ENCODE peak calls at places on chromosomes 2 and 18, in four cellular contexts. One of them, this sample, is unnamed.
A peak's percentile ranks its signal among the peaks of the same experiment; 100 is the strongest.

GRCh38 chr18:3511980-3512379 is 62.0 kb downstream of the TGIF1 start:
- DNase-seq in endothelial cell: no peak
- DNase-seq in progenitor cell of endocrine pancreas: no peak
- DNase-seq in MCF 10A: peak; percentile 78
- DNase-seq in this sample: no peak

GRCh38 chr2:204871246-204871953 is 326.1 kb downstream of the PARD3B start:
- DNase-seq in MCF 10A: peak; percentile 47
- DNase-seq in endothelial cell: no peak
- DNase-seq in progenitor cell of endocrine pancreas: no peak
- DNase-seq in this sample: no peak

GRCh38 chr2:221915926-221916325 is 343.8 kb upstream of the EPHA4 start:
- DNase-seq in progenitor cell of endocrine pancreas: no peak
- DNase-seq in MCF 10A: no peak
- DNase-seq in endothelial cell: peak; percentile 5
- DNase-seq in this sample: no peak

GRCh38 chr2:223820549-223820948 is 16.8 kb downstream of the AP1S3 start:
- DNase-seq in MCF 10A: no peak
- DNase-seq in progenitor cell of endocrine pancreas: no peak
- DNase-seq in endothelial cell: no peak
- DNase-seq in this sample: no peak

GRCh38 chr2:182115258-182115657 is 129.6 kb downstream of the PPP1R1C start:
- DNase-seq in progenitor cell of endocrine pancreas: no peak
- DNase-seq in endothelial cell: no peak
- DNase-seq in MCF 10A: no peak
- DNase-seq in this sample: no peak

GRCh38 chr2:151097118-151097517 is 164.5 kb downstream of the RBM43 start:
- DNase-seq in progenitor cell of endocrine pancreas: no peak
- DNase-seq in MCF 10A: no peak
- DNase-seq in endothelial cell: no peak
- DNase-seq in this sample: no peak

GRCh38 chr18:54125429-54125828 is 99.0 kb downstream of the MBD2 start:
- DNase-seq in progenitor cell of endocrine pancreas: no peak
- DNase-seq in endothelial cell: no peak
- DNase-seq in MCF 10A: no peak
- DNase-seq in this sample: no peak

GRCh38 chr2:126802316-126802715 is 96.4 kb upstream of the TEX51 start:
- DNase-seq in endothelial cell: no peak
- DNase-seq in progenitor cell of endocrine pancreas: no peak
- DNase-seq in MCF 10A: no peak
- DNase-seq in this sample: no peak

GRCh38 chr2:68577183-68577582 is 66.2 kb upstream of the PROKR1 start:
- DNase-seq in progenitor cell of endocrine pancreas: no peak
- DNase-seq in MCF 10A: no peak
- DNase-seq in endothelial cell: no peak
- DNase-seq in this sample: no peak

GRCh38 chr2:241219856-241220356 is 31.4 kb downstream of the ANO7 start:
- DNase-seq in progenitor cell of endocrine pancreas: no peak
- DNase-seq in endothelial cell: no peak
- DNase-seq in MCF 10A: no peak
- DNase-seq in this sample: no peak

GRCh38 chr2:239765076-239765845 is 259.9 kb downstream of the NDUFA10 start:
- DNase-seq in MCF 10A: no peak
- DNase-seq in endothelial cell: no peak
- DNase-seq in progenitor cell of endocrine pancreas: no peak
- DNase-seq in this sample: no peak

GRCh38 chr2:233399306-233400225 is 45.3 kb downstream of the DGKD start:
- DNase-seq in endothelial cell: no peak
- DNase-seq in MCF 10A: no peak
- DNase-seq in progenitor cell of endocrine pancreas: no peak
- DNase-seq in this sample: no peak

GRCh38 chr18:76977681-76978234 is 154.8 kb downstream of the MBP start:
- DNase-seq in progenitor cell of endocrine pancreas: no peak
- DNase-seq in MCF 10A: no peak
- DNase-seq in endothelial cell: no peak
- DNase-seq in this sample: no peak

GRCh38 chr2:137937778-137938177 is 26.5 kb upstream of the HNMT start:
- DNase-seq in endothelial cell: no peak
- DNase-seq in MCF 10A: no peak
- DNase-seq in progenitor cell of endocrine pancreas: no peak
- DNase-seq in this sample: no peak

GRCh38 chr2:200417389-200417788 is 92.5 kb downstream of the KCTD18 start:
- DNase-seq in progenitor cell of endocrine pancreas: no peak
- DNase-seq in endothelial cell: no peak
- DNase-seq in MCF 10A: no peak
- DNase-seq in this sample: no peak

GRCh38 chr2:137847443-137847842 is 116.8 kb upstream of the HNMT start:
- DNase-seq in endothelial cell: no peak
- DNase-seq in progenitor cell of endocrine pancreas: no peak
- DNase-seq in MCF 10A: no peak
- DNase-seq in this sample: no peak

GRCh38 chr2:44572196-44572900 is 210.6 kb downstream of the CAMKMT start:
- DNase-seq in MCF 10A: peak; percentile 56
- DNase-seq in progenitor cell of endocrine pancreas: no peak
- DNase-seq in endothelial cell: no peak
- DNase-seq in this sample: no peak

GRCh38 chr2:205216092-205216491 is 466.2 kb upstream of the NRP2 start:
- DNase-seq in progenitor cell of endocrine pancreas: no peak
- DNase-seq in endothelial cell: no peak
- DNase-seq in MCF 10A: no peak
- DNase-seq in this sample: no peak

GRCh38 chr2:162301151-162301804 is 17.2 kb downstream of the IFIH1 start:
- DNase-seq in endothelial cell: peak; percentile 43
- DNase-seq in MCF 10A: peak; percentile 76
- DNase-seq in progenitor cell of endocrine pancreas: no peak
- DNase-seq in this sample: peak; percentile 48

GRCh38 chr2:191710411-191710900 is 32.5 kb downstream of the NABP1 start:
- DNase-seq in MCF 10A: peak; percentile 46
- DNase-seq in endothelial cell: no peak
- DNase-seq in progenitor cell of endocrine pancreas: no peak
- DNase-seq in this sample: no peak

GRCh38 chr2:25129901-25130520 is 38.4 kb downstream of the POMC start:
- DNase-seq in endothelial cell: no peak
- DNase-seq in progenitor cell of endocrine pancreas: no peak
- DNase-seq in MCF 10A: no peak
- DNase-seq in this sample: no peak

GRCh38 chr2:8303322-8303832 is 378.5 kb upstream of the ID2 start:
- DNase-seq in MCF 10A: no peak
- DNase-seq in progenitor cell of endocrine pancreas: no peak
- DNase-seq in endothelial cell: no peak
- DNase-seq in this sample: peak; percentile 86

GRCh38 chr2:140589273-140589672 is 1541.5 kb downstream of the LRP1B start:
- DNase-seq in endothelial cell: no peak
- DNase-seq in progenitor cell of endocrine pancreas: no peak
- DNase-seq in MCF 10A: no peak
- DNase-seq in this sample: no peak

GRCh38 chr2:54239427-54239826 is 16.6 kb downstream of the TSPYL6 start:
- DNase-seq in progenitor cell of endocrine pancreas: no peak
- DNase-seq in endothelial cell: no peak
- DNase-seq in MCF 10A: peak; percentile 28
- DNase-seq in this sample: no peak

GRCh38 chr2:40343904-40344303 is 108.0 kb downstream of the SLC8A1 start:
- DNase-seq in progenitor cell of endocrine pancreas: no peak
- DNase-seq in endothelial cell: no peak
- DNase-seq in MCF 10A: peak; percentile 11
- DNase-seq in this sample: no peak

GRCh38 chr2:134307334-134307733 is 53.5 kb downstream of the MGAT5 start:
- DNase-seq in endothelial cell: no peak
- DNase-seq in MCF 10A: no peak
- DNase-seq in progenitor cell of endocrine pancreas: no peak
- DNase-seq in this sample: no peak

GRCh38 chr2:119433636-119434327 is 2.1 kb downstream of the TMEM37 start:
- DNase-seq in endothelial cell: no peak
- DNase-seq in MCF 10A: no peak
- DNase-seq in progenitor cell of endocrine pancreas: no peak
- DNase-seq in this sample: no peak

GRCh38 chr2:43542285-43542933 is 53.4 kb downstream of the THADA start:
- DNase-seq in endothelial cell: no peak
- DNase-seq in MCF 10A: peak; percentile 64
- DNase-seq in progenitor cell of endocrine pancreas: no peak
- DNase-seq in this sample: no peak

GRCh38 chr2:74525717-74526648 is at the start of gene DQX1:
- DNase-seq in progenitor cell of endocrine pancreas: no peak
- DNase-seq in endothelial cell: no peak
- DNase-seq in MCF 10A: peak; percentile 78
- DNase-seq in this sample: peak; percentile 70

GRCh38 chr2:62727259-62727867 is 21.9 kb downstream of the EHBP1 start:
- DNase-seq in progenitor cell of endocrine pancreas: no peak
- DNase-seq in MCF 10A: no peak
- DNase-seq in endothelial cell: no peak
- DNase-seq in this sample: no peak

GRCh38 chr2:45264227-45265225 is 255.3 kb upstream of the SIX2 start:
- DNase-seq in progenitor cell of endocrine pancreas: no peak
- DNase-seq in endothelial cell: no peak
- DNase-seq in MCF 10A: no peak
- DNase-seq in this sample: no peak

GRCh38 chr2:73110622-73111299 is 2.0 kb downstream of the RAB11FIP5 start:
- DNase-seq in endothelial cell: no peak
- DNase-seq in MCF 10A: no peak
- DNase-seq in progenitor cell of endocrine pancreas: no peak
- DNase-seq in this sample: no peak

GRCh38 chr2:73112026-73112912 is 479 bp downstream of the RAB11FIP5 start:
- DNase-seq in progenitor cell of endocrine pancreas: no peak
- DNase-seq in endothelial cell: peak; percentile 51
- DNase-seq in MCF 10A: peak; percentile 40
- DNase-seq in this sample: no peak

GRCh38 chr2:73109796-73110540 is 2.8 kb downstream of the RAB11FIP5 start:
- DNase-seq in progenitor cell of endocrine pancreas: no peak
- DNase-seq in MCF 10A: no peak
- DNase-seq in endothelial cell: no peak
- DNase-seq in this sample: peak; percentile 22

GRCh38 chr2:73112913-73113633 is at the start of gene RAB11FIP5:
- DNase-seq in progenitor cell of endocrine pancreas: peak; percentile 77
- DNase-seq in endothelial cell: peak; percentile 74
- DNase-seq in MCF 10A: peak; percentile 75
- DNase-seq in this sample: no peak

GRCh38 chr2:73111300-73112025 is 1.3 kb downstream of the RAB11FIP5 start:
- DNase-seq in endothelial cell: peak; percentile 36
- DNase-seq in MCF 10A: peak; percentile 68
- DNase-seq in progenitor cell of endocrine pancreas: no peak
- DNase-seq in this sample: peak; percentile 32
- TF ChIP-seq CTCF in endothelial cell: no peak
- TF ChIP-seq CTCF in MCF 10A: no peak
- TF ChIP-seq CTCF in progenitor cell of endocrine pancreas: no peak
- TF ChIP-seq CTCF in this sample: no peak

GRCh38 chr2:71941731-71942575 is 205.7 kb downstream of the CYP26B1 start:
- DNase-seq in MCF 10A: no peak
- DNase-seq in endothelial cell: no peak
- DNase-seq in progenitor cell of endocrine pancreas: peak; percentile 5
- DNase-seq in this sample: no peak
- TF ChIP-seq CTCF in MCF 10A: no peak
- TF ChIP-seq CTCF in endothelial cell: no peak
- TF ChIP-seq CTCF in progenitor cell of endocrine pancreas: no peak
- TF ChIP-seq CTCF in this sample: no peak

GRCh38 chr2:235286624-235287368 is 207.0 kb upstream of the AGAP1 start:
- DNase-seq in endothelial cell: no peak
- DNase-seq in MCF 10A: no peak
- DNase-seq in progenitor cell of endocrine pancreas: no peak
- DNase-seq in this sample: no peak
- TF ChIP-seq CTCF in endothelial cell: no peak
- TF ChIP-seq CTCF in MCF 10A: no peak
- TF ChIP-seq CTCF in progenitor cell of endocrine pancreas: no peak
- TF ChIP-seq CTCF in this sample: no peak

DNA sequence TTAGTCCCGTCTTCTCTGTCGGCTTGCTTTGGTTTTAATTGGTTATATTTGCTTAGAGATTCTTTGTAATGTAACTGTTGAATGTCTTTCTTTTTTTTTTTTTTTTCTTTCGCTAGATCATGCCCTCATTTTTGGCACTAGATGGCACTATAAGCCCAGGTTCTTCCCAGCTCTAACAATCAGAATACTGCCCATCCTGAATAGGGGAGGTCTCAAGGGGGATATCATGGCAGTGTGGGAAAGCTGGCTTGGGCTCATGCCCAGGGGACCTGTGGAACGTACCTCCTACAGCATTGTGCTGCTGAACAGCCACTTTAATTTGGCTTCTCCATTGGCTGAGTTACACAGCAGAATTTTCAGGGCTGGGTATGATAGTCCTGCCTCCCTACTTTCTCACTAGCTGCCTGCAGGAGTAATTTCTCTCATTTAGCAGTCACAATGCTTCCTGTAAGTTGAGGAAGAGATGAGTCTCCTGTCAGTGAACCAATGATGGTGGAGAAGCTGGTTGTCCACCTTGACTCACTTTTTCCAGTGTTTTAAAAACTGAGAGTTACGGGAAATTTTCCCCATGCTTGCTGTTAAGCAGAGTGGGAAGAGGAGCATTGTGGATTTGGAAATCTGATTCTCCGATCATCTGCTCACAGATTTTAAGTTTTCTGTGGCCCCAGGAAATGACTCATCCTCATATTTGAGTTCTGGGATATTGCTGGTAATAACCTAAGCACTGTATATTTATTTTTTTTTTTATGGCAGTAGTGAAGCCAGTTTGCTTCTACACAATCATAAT is 47.2 kb downstream of the RAD51AP2 start:
- DNase-seq in MCF 10A: peak; percentile 76
- DNase-seq in endothelial cell: no peak
- DNase-seq in progenitor cell of endocrine pancreas: no peak
- DNase-seq in this sample: no peak
- TF ChIP-seq CTCF in MCF 10A: peak; percentile 53
- TF ChIP-seq CTCF in endothelial cell: peak; percentile 36
- TF ChIP-seq CTCF in progenitor cell of endocrine pancreas: no peak
- TF ChIP-seq CTCF in this sample: no peak

GRCh38 chr18:26827581-26827980 is 37.9 kb downstream of the AQP4 start:
- DNase-seq in MCF 10A: no peak
- DNase-seq in progenitor cell of endocrine pancreas: no peak
- DNase-seq in endothelial cell: no peak
- DNase-seq in this sample: no peak
- TF ChIP-seq CTCF in MCF 10A: no peak
- TF ChIP-seq CTCF in progenitor cell of endocrine pancreas: no peak
- TF ChIP-seq CTCF in endothelial cell: no peak
- TF ChIP-seq CTCF in this sample: no peak